ENCODE peak calls at places on chromosomes 7 and 10, in seven cellular contexts. One of them, this sample, is unnamed.

GRCh38 chr7:23067271-23067670 is 38.3 kb upstream of the KLHL7 start:
- DNase-seq in ovary: no peak
- DNase-seq in stomach: no peak
- DNase-seq in A549: no peak
- DNase-seq in upper lobe of left lung: no peak
- DNase-seq in transverse colon: no peak
- DNase-seq in suprapubic skin: no peak
- DNase-seq in this sample: no peak

GRCh38 chr10:132321726-132322125 is 10.3 kb upstream of the LRRC27 start:
- DNase-seq in ovary: no peak
- DNase-seq in stomach: no peak
- DNase-seq in A549: no peak
- DNase-seq in upper lobe of left lung: no peak
- DNase-seq in transverse colon: no peak
- DNase-seq in suprapubic skin: peak
- DNase-seq in this sample: no peak

GRCh38 chr7:27080844-27081423 is 14.9 kb downstream of the HOXA1 start:
- DNase-seq in ovary: no peak
- DNase-seq in stomach: no peak
- DNase-seq in A549: no peak
- DNase-seq in upper lobe of left lung: no peak
- DNase-seq in transverse colon: no peak
- DNase-seq in suprapubic skin: no peak
- DNase-seq in this sample: no peak

GRCh38 chr7:47587389-47587788 is 5.5 kb upstream of the TNS3 start:
- DNase-seq in ovary: no peak
- DNase-seq in stomach: peak
- DNase-seq in A549: peak
- DNase-seq in upper lobe of left lung: no peak
- DNase-seq in transverse colon: peak
- DNase-seq in suprapubic skin: peak
- DNase-seq in this sample: no peak

GRCh38 chr7:1856161-1856965 is 186.3 kb downstream of the ELFN1 start:
- DNase-seq in ovary: peak
- DNase-seq in stomach: no peak
- DNase-seq in A549: no peak
- DNase-seq in upper lobe of left lung: peak
- DNase-seq in transverse colon: no peak
- DNase-seq in suprapubic skin: peak
- DNase-seq in this sample: no peak

GRCh38 chr7:25762511-25763119 is 389.4 kb upstream of the NFE2L3 start:
- DNase-seq in ovary: no peak
- DNase-seq in stomach: no peak
- DNase-seq in A549: no peak
- DNase-seq in upper lobe of left lung: no peak
- DNase-seq in transverse colon: no peak
- DNase-seq in suprapubic skin: no peak
- DNase-seq in this sample: no peak

GRCh38 chr7:111855842-111856227 is 293.5 kb upstream of the IMMP2L start:
- DNase-seq in ovary: no peak
- DNase-seq in stomach: no peak
- DNase-seq in A549: peak
- DNase-seq in upper lobe of left lung: no peak
- DNase-seq in transverse colon: no peak
- DNase-seq in suprapubic skin: no peak
- DNase-seq in this sample: no peak

GRCh38 chr10:101067356-101068083 is 5.7 kb downstream of the KAZALD1 start:
- DNase-seq in ovary: peak
- DNase-seq in stomach: peak
- DNase-seq in A549: peak
- DNase-seq in upper lobe of left lung: peak
- DNase-seq in transverse colon: peak
- DNase-seq in suprapubic skin: peak
- DNase-seq in this sample: peak

DNA sequence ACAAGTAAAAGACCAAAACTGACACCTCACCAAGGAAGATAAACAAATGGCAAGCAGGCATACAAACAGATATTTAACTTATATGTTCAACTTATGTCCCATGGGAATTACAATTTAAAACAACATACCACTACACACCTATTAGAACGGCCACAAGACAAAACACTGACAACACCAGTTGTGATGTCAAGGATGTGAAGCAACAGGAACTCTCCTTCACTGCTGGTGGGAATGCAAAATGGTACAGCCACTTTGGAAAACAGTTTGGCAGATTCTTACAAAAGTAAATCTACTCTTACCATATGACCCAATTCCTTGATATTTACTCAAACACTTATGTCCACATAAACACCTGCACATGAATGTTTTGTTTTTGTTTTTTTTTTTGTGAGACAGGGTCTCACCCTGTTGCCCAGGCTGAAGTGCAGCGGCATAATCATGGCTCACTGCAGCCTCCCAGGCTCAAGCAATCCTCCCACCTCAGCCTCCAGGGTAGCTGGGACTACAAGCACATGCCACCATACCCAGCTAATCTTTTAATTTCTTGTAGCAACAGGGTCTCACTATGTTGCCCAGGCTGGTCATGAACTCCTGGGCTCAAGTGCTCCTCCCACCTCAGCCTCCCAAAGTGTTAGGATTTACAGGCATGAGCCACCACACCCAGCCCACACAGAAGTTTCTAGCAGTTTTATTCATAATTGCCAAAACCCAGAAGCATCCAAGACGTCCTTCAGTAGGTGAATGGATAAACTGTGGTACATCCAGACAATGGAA is 27.3 kb downstream of the HERC4 start:
- DNase-seq in ovary: no peak
- DNase-seq in stomach: no peak
- DNase-seq in A549: no peak
- DNase-seq in upper lobe of left lung: no peak
- DNase-seq in transverse colon: no peak
- DNase-seq in suprapubic skin: no peak
- DNase-seq in this sample: no peak
- TF ChIP-seq EP300 in ovary: no peak
- TF ChIP-seq EP300 in stomach: no peak
- TF ChIP-seq EP300 in A549: no peak
- TF ChIP-seq EP300 in upper lobe of left lung: no peak
- TF ChIP-seq EP300 in transverse colon: no peak
- TF ChIP-seq EP300 in suprapubic skin: no peak
- TF ChIP-seq EP300 in this sample: no peak

GRCh38 chr10:71229726-71230655 is 17.6 kb downstream of the UNC5B start:
- DNase-seq in ovary: peak
- DNase-seq in stomach: no peak
- DNase-seq in A549: no peak
- DNase-seq in upper lobe of left lung: no peak
- DNase-seq in transverse colon: no peak
- DNase-seq in suprapubic skin: no peak
- DNase-seq in this sample: no peak
- H3K27ac ChIP-seq in ovary: no peak
- H3K27ac ChIP-seq in stomach: no peak
- H3K27ac ChIP-seq in A549: no peak
- H3K27ac ChIP-seq in upper lobe of left lung: peak
- H3K27ac ChIP-seq in transverse colon: no peak
- H3K27ac ChIP-seq in suprapubic skin: no peak
- H3K27ac ChIP-seq in this sample: no peak

DNA sequence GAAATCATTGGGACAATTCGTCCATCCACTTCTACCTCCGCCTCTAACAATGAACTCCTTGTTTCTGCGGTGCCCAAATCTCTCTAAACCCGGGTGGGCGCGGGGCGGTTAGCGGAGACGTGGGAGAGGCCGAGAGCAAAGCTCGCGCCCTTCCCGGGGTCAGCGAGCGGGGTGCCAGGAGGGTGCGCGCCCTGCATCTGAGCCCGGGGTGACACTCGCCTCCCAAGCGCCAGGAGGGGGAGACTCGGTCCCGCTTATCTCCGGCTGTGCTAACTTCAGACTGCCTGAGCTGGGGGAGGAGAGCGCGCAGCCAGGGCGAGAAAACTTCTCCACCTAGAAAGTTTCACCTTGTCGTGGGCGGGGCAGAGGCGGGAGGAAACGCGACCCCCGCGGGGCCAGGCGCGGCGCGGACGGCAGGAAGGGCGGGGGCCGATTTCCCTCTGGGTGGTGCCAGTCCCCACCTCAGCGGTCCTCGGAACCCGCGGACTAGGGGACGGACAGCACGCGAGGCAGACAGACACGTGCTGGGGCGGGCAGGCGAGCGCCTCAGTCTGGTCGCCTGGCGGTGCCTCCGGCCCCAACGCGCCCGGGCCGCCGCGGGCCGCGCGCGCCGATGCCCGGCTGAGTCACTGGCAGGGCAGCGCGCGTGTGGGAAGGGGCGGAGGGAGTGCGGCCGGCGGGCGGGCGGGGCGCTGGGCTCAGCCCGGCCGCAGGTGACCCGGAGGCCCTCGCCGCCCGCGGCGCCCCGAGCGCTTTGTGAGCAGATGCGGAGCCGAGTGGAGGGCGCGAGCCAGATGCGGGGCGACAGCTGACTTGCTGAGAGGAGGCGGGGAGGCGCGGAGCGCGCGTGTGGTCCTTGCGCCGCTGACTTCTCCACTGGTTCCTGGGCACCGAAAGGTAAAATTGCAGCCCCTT is at the start of gene MET:
- DNase-seq in ovary: peak
- DNase-seq in stomach: peak
- DNase-seq in A549: peak
- DNase-seq in upper lobe of left lung: peak
- DNase-seq in transverse colon: peak
- DNase-seq in suprapubic skin: peak
- DNase-seq in this sample: peak
- TF ChIP-seq POLR2A in ovary: no peak
- TF ChIP-seq POLR2A in stomach: peak
- TF ChIP-seq POLR2A in A549: peak
- TF ChIP-seq POLR2A in upper lobe of left lung: no peak
- TF ChIP-seq POLR2A in transverse colon: no peak
- TF ChIP-seq POLR2A in suprapubic skin: no peak
- TF ChIP-seq POLR2A in this sample: no peak

DNA sequence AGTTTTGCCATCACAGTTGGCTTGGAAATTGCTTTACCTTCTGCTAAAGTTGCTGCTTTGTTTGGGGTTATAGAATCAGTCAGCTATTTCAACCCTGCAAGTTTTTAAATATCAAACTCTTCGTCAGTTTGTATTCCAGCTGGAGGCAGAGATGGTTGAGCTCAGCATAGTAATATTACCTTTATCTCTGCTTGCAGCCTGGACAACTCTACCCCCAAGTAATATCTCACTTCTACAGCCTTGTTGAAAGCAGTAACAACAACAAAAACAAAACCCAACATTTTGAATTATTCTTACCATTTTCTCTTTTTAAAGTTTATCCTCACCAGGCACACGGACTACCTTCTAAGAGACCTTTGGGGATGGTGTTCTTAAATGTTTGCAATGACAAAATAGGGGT is 239.1 kb upstream of the PHF14 start:
- DNase-seq in ovary: no peak
- DNase-seq in stomach: no peak
- DNase-seq in A549: no peak
- DNase-seq in upper lobe of left lung: no peak
- DNase-seq in transverse colon: no peak
- DNase-seq in suprapubic skin: no peak
- DNase-seq in this sample: no peak
- TF ChIP-seq EP300 in ovary: no peak
- TF ChIP-seq EP300 in stomach: no peak
- TF ChIP-seq EP300 in A549: no peak
- TF ChIP-seq EP300 in upper lobe of left lung: no peak
- TF ChIP-seq EP300 in transverse colon: no peak
- TF ChIP-seq EP300 in suprapubic skin: no peak
- TF ChIP-seq EP300 in this sample: no peak